ENCODE peak calls at places on chromosomes 6 and 20, in four cellular contexts. G is foreskin fibroblast, B is cardiac fibroblast, R is GM20000. I is an unnamed sample.

GRCh38 chr6:140806431-140806830 is 1326.3 kb upstream of the GJE1 start:
- DNase-seq in G (peak; percentile 28), B (no peak), R (no peak), I (no peak)

GRCh38 chr6:71621918-71622519 is 264.3 kb upstream of the RIMS1 start:
- DNase-seq in G (no peak), B (peak; percentile 3), R (no peak), I (no peak)

GRCh38 chr20:4699216-4699615 is 22.5 kb upstream of the PRND start:
- DNase-seq in G (no peak), B (no peak), R (no peak), I (no peak)

GRCh38 chr20:17885544-17885943 is 83.0 kb downstream of the SNX5 start:
- DNase-seq in G (peak; percentile 46), B (peak; percentile 66), R (no peak), I (no peak)

GRCh38 chr6:108169801-108170606 is 4.2 kb downstream of the NR2E1 start:
- DNase-seq in G (no peak), B (no peak), R (peak; percentile 27), I (no peak)

GRCh38 chr6:125906158-125906998 is 50.2 kb upstream of the HINT3 start:
- DNase-seq in G (peak; percentile 53), B (peak; percentile 60), R (peak; percentile 36), I (peak; percentile 57)

GRCh38 chr20:3046677-3047462 is 1.0 kb downstream of the MRPS26 start:
- DNase-seq in G (no peak), B (peak; percentile 23), R (no peak), I (peak; percentile 22)

GRCh38 chr6:3165631-3166534 is 8.5 kb upstream of the TUBB2A start:
- DNase-seq in G (peak; percentile 30), B (peak; percentile 57), R (no peak), I (no peak)

GRCh38 chr6:147127587-147127986 is 76.6 kb upstream of the STXBP5 start:
- DNase-seq in G (peak; percentile 39), B (no peak), R (no peak), I (no peak)

GRCh38 chr20:34049897-34050695 is 56.4 kb downstream of the RALY start:
- DNase-seq in G (peak; percentile 7), B (no peak), R (no peak), I (no peak)

GRCh38 chr6:156585859-156586258 is 191.3 kb upstream of the ARID1B start:
- DNase-seq in G (no peak), B (peak; percentile 5), R (no peak), I (no peak)

GRCh38 chr6:22667855-22668254 is 98.5 kb downstream of the HDGFL1 start:
- DNase-seq in G (no peak), B (peak; percentile 2), R (no peak), I (no peak)

GRCh38 chr20:44271915-44272663 is 25.0 kb downstream of the GDAP1L1 start:
- DNase-seq in G (no peak), B (no peak), R (no peak), I (peak; percentile 7)

GRCh38 chr6:107866606-107867301 is 42.6 kb upstream of the SCML4 start:
- DNase-seq in G (peak; percentile 52), B (peak; percentile 50), R (peak; percentile 59), I (peak; percentile 37)

GRCh38 chr20:41358717-41359116 is 7.9 kb downstream of the EMILIN3 start:
- DNase-seq in G (no peak), B (no peak), R (no peak), I (no peak)

GRCh38 chr6:42158631-42159030 is 14.5 kb upstream of the GUCA1A start:
- DNase-seq in G (no peak), B (no peak), R (no peak), I (no peak)

GRCh38 chr20:56875052-56875663 is 246.1 kb downstream of the TFAP2C start:
- DNase-seq in G (peak; percentile 80), B (peak; percentile 15), R (no peak), I (no peak)

GRCh38 chr6:17820055-17820454 is 113.3 kb upstream of the NUP153 start:
- DNase-seq in G (no peak), B (no peak), R (no peak), I (no peak)

GRCh38 chr6:48542191-48542590 is 431.2 kb upstream of the PTCHD4 start:
- DNase-seq in G (peak; percentile 74), B (peak; percentile 51), R (no peak), I (no peak)

GRCh38 chr6:42745083-42745637 is 743 bp downstream of the TBCC start:
- DNase-seq in G (peak; percentile 41), B (peak; percentile 19), R (peak; percentile 16), I (peak; percentile 55)

GRCh38 chr6:166586424-166587156 is at the start of gene RAMACL:
- DNase-seq in G (no peak), B (no peak), R (peak; percentile 88), I (peak; percentile 72)

GRCh38 chr6:142155091-142155490 is 8.0 kb downstream of the VTA1 start:
- DNase-seq in G (no peak), B (peak; percentile 27), R (no peak), I (no peak)

GRCh38 chr6:142152731-142153130 is 5.7 kb downstream of the VTA1 start:
- DNase-seq in G (peak; percentile 76), B (peak; percentile 63), R (no peak), I (no peak)

GRCh38 chr6:142153230-142153629 is 6.2 kb downstream of the VTA1 start:
- DNase-seq in G (no peak), B (no peak), R (no peak), I (no peak)

DNA sequence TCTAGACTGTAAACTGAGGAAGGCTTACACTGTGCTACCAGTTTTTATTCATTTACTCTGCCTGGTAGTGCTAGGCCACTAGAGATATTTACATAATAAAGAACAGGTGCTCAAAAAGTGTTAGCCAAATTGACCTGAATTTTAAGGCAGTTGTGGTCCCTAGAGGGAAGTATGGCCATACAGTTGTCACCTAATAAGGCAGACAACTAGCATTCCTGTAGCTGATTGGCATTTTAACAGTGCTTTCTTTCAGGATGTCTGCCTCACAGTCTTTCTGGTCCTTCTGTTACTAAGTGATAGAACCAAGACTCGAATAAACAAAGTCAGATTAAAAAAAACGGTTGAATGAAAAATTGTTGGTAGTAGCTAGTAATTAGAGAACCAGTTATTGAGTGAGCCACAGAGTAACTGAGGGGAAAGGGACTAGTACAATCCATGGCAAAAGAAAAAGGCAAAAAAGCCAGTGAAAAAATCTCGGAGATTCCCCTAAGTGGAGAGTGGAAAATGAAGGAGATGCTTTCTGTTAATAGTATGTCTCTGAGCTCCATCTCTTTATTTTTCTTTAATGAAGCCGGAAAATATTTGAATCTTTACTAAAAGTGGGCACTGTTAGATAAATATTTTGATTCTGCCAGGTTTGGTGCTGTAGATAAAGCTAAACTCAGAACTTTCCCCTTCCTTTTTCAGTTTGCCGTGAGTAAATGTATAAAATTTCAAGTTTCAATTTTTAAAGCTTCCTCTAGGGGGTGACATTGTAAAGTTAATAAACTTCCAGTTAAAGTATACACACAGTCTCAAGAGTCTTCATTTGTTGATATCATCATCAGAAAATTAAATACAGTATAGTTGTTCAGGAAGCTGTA is 9.1 kb downstream of the VTA1 start:
- DNase-seq in G (peak; percentile 15), B (peak; percentile 47), R (no peak), I (no peak)
- TF ChIP-seq CTCF in G (peak; percentile 5), B (no peak), R (no peak), I (peak; percentile 62)

GRCh38 chr6:84967965-84968364 is 203.6 kb upstream of the TBX18 start:
- DNase-seq in G (no peak), B (no peak), R (no peak), I (peak; percentile 6)

DNA sequence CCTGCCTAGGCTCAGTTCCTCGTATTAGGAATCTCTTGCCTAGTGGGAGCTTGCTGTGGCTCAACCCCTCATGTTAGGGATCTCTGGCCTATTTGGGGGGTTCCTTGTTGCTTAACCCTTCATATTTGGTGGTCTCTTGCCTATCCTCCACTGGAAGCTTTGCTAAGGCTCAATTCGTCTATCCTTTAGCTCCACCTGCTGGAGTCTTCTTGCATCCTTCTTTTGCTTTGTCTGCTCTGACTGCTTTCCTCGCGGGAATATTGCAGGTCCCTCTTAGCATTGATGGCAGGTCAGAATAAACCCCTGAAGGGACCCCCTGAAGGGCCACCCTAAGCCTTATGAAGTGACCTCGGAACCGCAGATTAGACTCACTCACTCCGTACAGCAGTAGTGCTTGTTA is 203.0 kb upstream of the TBX18 start:
- DNase-seq in G (peak; percentile 76), B (peak; percentile 73), R (no peak), I (no peak)
- TF ChIP-seq CTCF in G (peak; percentile 57), B (peak; percentile 68), R (no peak), I (no peak)

GRCh38 chr6:227074-227782 is 65.1 kb upstream of the DUSP22 start:
- DNase-seq in G (no peak), B (no peak), R (peak; percentile 58), I (peak; percentile 61)
- TF ChIP-seq CTCF in G (no peak), B (peak; percentile 4), R (peak; percentile 12), I (no peak)

GRCh38 chr20:52789716-52790115 is 182.4 kb upstream of the TSHZ2 start:
- DNase-seq in G (no peak), B (no peak), R (no peak), I (no peak)
- TF ChIP-seq CTCF in G (no peak), B (no peak), R (no peak), I (no peak)

GRCh38 chr20:21529863-21530262 is 16.0 kb upstream of the NKX2-2 start:
- DNase-seq in G (no peak), B (no peak), R (peak; percentile 39), I (no peak)
- TF ChIP-seq CTCF in G (peak; percentile 6), B (peak; percentile 2), R (peak; percentile 6), I (peak; percentile 42)

I was measured in activated CD8-positive, alpha-beta T cell treated with anti-CD3 and anti-CD28 coated beads for 36 hours.